ENCODE peak calls at places on chromosomes 11 and 22, in four cellular contexts. Q is AG04450, E is heart right ventricle, Z is bronchial epithelial cell. D is an unnamed sample.
A peak's percentile ranks its signal among the peaks of the same experiment; 100 is the strongest.

GRCh38 chr22:32830473-32830872 is 29.0 kb downstream of the TIMP3 start:
- DNase-seq in E (peak; percentile 78), Q (no peak), Z (no peak), D (no peak)

GRCh38 chr11:111911563-111912401 is at the start of gene CRYAB:
- DNase-seq in Z (peak; percentile 98), E (peak; percentile 89), Q (peak; percentile 24), D (peak; percentile 95)

GRCh38 chr11:17839973-17840611 is 105.5 kb downstream of the KCNC1 start:
- DNase-seq in E (no peak), Z (peak; percentile 62), Q (no peak), D (no peak)

GRCh38 chr11:1073851-1074243 is 827 bp upstream of the MUC2 start:
- DNase-seq in Z (no peak), E (no peak), Q (no peak), D (no peak)

GRCh38 chr22:49199224-49199623 is 628.4 kb downstream of the BRD1 start:
- DNase-seq in E (no peak), Z (no peak), Q (no peak), D (no peak)

GRCh38 chr11:111438846-111439520 is 59.9 kb upstream of the POU2AF1 start:
- DNase-seq in E (no peak), Q (no peak), Z (no peak), D (no peak)

GRCh38 chr22:45787770-45788169 is 116.1 kb downstream of the ATXN10 start:
- DNase-seq in Z (no peak), E (no peak), Q (no peak), D (no peak)

GRCh38 chr11:34114471-34114870 is 9.0 kb downstream of the NAT10 start:
- DNase-seq in Z (no peak), Q (no peak), E (no peak), D (no peak)

GRCh38 chr11:120304526-120304925 is 20.6 kb upstream of the TLCD5 start:
- DNase-seq in E (no peak), Q (no peak), Z (peak; percentile 88), D (no peak)

GRCh38 chr11:93532285-93532789 is 10.9 kb downstream of the SMCO4 start:
- DNase-seq in E (no peak), Q (no peak), Z (no peak), D (no peak)

GRCh38 chr11:17386331-17387084 is 2.0 kb downstream of the KCNJ11 start:
- DNase-seq in Q (no peak), Z (no peak), E (peak; percentile 76), D (no peak)